ENCODE peak calls at places on chromosomes 6 and 20, in six cellular contexts. K is lung, N is Panc1, D is mesendoderm, V is psoas muscle, E is Caco-2. T is an unnamed sample.

GRCh38 chr20:47124235-47124717 is 229.6 kb downstream of the EYA2 start:
- DNase-seq in K (no peak), N (no peak), D (no peak), V (no peak), E (no peak), T (no peak)

GRCh38 chr20:59253325-59253724 is 47.1 kb upstream of the EDN3 start:
- DNase-seq in K (no peak), N (no peak), D (no peak), V (no peak), E (no peak), T (no peak)

GRCh38 chr20:53040678-53041674 is 68.8 kb downstream of the TSHZ2 start:
- DNase-seq in K (no peak), N (no peak), D (peak), V (peak), E (no peak), T (no peak)

GRCh38 chr20:57857969-57858368 is 148.2 kb upstream of the PMEPA1 start:
- DNase-seq in K (no peak), N (no peak), D (no peak), V (no peak), E (no peak), T (no peak)

GRCh38 chr20:59785118-59785959 is 148.1 kb downstream of the SYCP2 start:
- DNase-seq in K (no peak), N (no peak), D (no peak), V (no peak), E (no peak), T (no peak)

GRCh38 chr6:150835620-150836019 is 29.9 kb upstream of the MTHFD1L start:
- DNase-seq in K (no peak), N (no peak), D (no peak), V (no peak), E (no peak), T (no peak)

GRCh38 chr20:58829531-58829941 is 21.2 kb downstream of the GNAS-AS1 start:
- DNase-seq in K (peak), N (no peak), D (no peak), V (no peak), E (no peak), T (no peak)

GRCh38 chr6:45650527-45651135 is 272.9 kb upstream of the SUPT3H start:
- DNase-seq in K (no peak), N (peak), D (peak), V (no peak), E (no peak), T (no peak)

GRCh38 chr6:101776919-101777350 is 383.4 kb downstream of the GRIK2 start:
- DNase-seq in K (no peak), N (no peak), D (no peak), V (no peak), E (no peak), T (no peak)

GRCh38 chr6:26366504-26366903 is 1.5 kb downstream of the BTN3A2 start:
- DNase-seq in K (no peak), N (no peak), D (no peak), V (no peak), E (no peak), T (no peak)

GRCh38 chr20:48983423-48984400 is 62.2 kb downstream of the ARFGEF2 start:
- DNase-seq in K (no peak), N (peak), D (peak), V (peak), E (no peak), T (no peak)

GRCh38 chr6:167505782-167506181 is 180.9 kb downstream of the TTLL2 start:
- DNase-seq in K (no peak), N (no peak), D (no peak), V (no peak), E (no peak), T (no peak)

GRCh38 chr20:21096321-21097043 is 9.7 kb downstream of the LINC00237 start:
- DNase-seq in K (no peak), N (peak), D (peak), V (no peak), E (no peak), T (no peak)

GRCh38 chr6:105993769-105994521 is 92.2 kb upstream of the PRDM1 start:
- DNase-seq in K (no peak), N (no peak), D (peak), V (peak), E (no peak), T (no peak)

GRCh38 chr6:69164564-69165252 is 529.6 kb downstream of the ADGRB3 start:
- DNase-seq in K (no peak), N (no peak), D (peak), V (no peak), E (peak), T (peak)

GRCh38 chr6:107488875-107489635 is 862 bp upstream of the SOBP start:
- DNase-seq in K (no peak), N (no peak), D (peak), V (peak), E (peak), T (peak)

GRCh38 chr6:158744986-158745430 is 74.2 kb downstream of the EZR start:
- DNase-seq in K (no peak), N (no peak), D (no peak), V (no peak), E (no peak), T (no peak)

GRCh38 chr6:44540881-44541280 is 153.4 kb downstream of the CDC5L start:
- DNase-seq in K (no peak), N (no peak), D (no peak), V (no peak), E (no peak), T (no peak)

GRCh38 chr6:42896178-42896719 is 16.8 kb downstream of the RPL7L1 start:
- DNase-seq in K (no peak), N (no peak), D (no peak), V (no peak), E (no peak), T (no peak)

GRCh38 chr20:12679456-12679855 is 329.3 kb upstream of the SPTLC3 start:
- DNase-seq in K (no peak), N (no peak), D (no peak), V (no peak), E (no peak), T (no peak)

GRCh38 chr6:44217332-44218143 is 812 bp downstream of the MYMX start:
- DNase-seq in K (no peak), N (no peak), D (peak), V (peak), E (no peak), T (no peak)

GRCh38 chr6:125658759-125659431 is 90.5 kb upstream of the HEY2 start:
- DNase-seq in K (no peak), N (no peak), D (peak), V (no peak), E (no peak), T (no peak)

GRCh38 chr6:38012573-38012972 is 193.0 kb downstream of the ZFAND3 start:
- DNase-seq in K (no peak), N (peak), D (peak), V (no peak), E (peak), T (peak)

GRCh38 chr6:14797875-14798593 is 447.8 kb upstream of the JARID2 start:
- DNase-seq in K (no peak), N (no peak), D (peak), V (no peak), E (no peak), T (no peak)

GRCh38 chr20:63746766-63747315 is 7.3 kb downstream of the SLC2A4RG start:
- DNase-seq in K (no peak), N (no peak), D (no peak), V (no peak), E (no peak), T (no peak)

GRCh38 chr6:31776961-31777666 is at the start of gene VWA7:
- DNase-seq in K (peak), N (no peak), D (peak), V (peak), E (peak), T (peak)
- H3K4me3 ChIP-seq in K (no peak), N (no peak), D (no peak), V (peak), E (no peak), T (no peak)

GRCh38 chr6:148831531-148831930 is 84.7 kb downstream of the UST start:
- DNase-seq in K (no peak), N (no peak), D (no peak), V (no peak), E (no peak), T (no peak)
- H3K4me3 ChIP-seq in K (no peak), N (no peak), D (no peak), V (no peak), E (no peak), T (no peak)

DNA sequence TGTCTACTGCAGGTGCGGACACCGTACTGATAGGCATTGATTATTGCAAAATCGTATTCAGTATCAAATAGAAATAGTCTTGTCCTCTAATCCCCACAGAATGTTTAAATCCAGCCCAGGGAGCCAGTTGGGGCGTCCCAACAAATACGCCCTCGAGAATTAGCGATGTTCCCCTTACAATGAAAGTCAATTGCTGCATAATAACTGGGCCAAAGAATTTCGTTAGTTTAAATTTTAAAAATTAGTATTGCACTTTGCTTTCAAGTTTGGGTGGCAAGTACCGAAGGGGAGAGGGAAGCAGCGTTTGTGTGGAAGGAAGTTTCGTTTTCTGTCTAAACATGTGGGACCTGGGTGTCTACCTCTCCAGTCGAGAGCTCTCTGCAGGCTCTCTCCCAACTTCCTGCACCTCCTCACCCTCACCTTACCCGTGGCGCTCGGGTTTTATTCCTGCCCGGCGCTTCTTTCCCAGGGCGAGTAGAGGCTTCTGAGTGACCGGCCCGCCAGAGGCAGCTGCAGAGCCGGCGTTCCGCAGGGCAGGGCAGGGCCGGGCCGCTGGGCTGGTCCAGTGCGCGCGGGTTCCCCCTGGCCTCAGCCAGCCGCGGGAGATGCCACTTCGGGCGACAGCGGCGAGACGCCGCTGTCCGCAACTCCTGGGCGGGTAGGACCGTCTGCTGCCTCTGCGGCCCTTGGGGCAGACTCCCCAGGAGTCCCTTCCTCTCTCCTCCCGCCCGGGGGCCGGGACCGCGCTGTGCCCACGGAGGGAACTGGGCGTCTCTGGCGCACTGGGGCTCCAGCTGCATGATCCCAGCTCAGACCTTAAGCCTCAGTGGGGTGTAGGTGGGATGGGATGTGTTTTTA is 862 bp upstream of the TFAP2C start:
- DNase-seq in K (no peak), N (no peak), D (peak), V (no peak), E (peak), T (no peak)
- H3K4me3 ChIP-seq in K (no peak), N (peak), D (no peak), V (peak), E (peak), T (peak)

GRCh38 chr6:24779416-24779815 is 4.7 kb downstream of the GMNN start:
- DNase-seq in K (no peak), N (no peak), D (no peak), V (no peak), E (peak), T (no peak)

GRCh38 chr6:24778121-24778520 is 3.4 kb downstream of the GMNN start:
- DNase-seq in K (no peak), N (no peak), D (no peak), V (no peak), E (no peak), T (no peak)

GRCh38 chr6:24777227-24777626 is 2.5 kb downstream of the GMNN start:
- DNase-seq in K (no peak), N (no peak), D (no peak), V (no peak), E (no peak), T (no peak)

GRCh38 chr6:24780206-24780605 is 5.5 kb downstream of the GMNN start:
- DNase-seq in K (no peak), N (no peak), D (no peak), V (no peak), E (no peak), T (no peak)

GRCh38 chr6:24778878-24779277 is 4.1 kb downstream of the GMNN start:
- DNase-seq in K (no peak), N (no peak), D (no peak), V (no peak), E (no peak), T (no peak)
- H3K4me3 ChIP-seq in K (no peak), N (no peak), D (no peak), V (no peak), E (no peak), T (no peak)

DNA sequence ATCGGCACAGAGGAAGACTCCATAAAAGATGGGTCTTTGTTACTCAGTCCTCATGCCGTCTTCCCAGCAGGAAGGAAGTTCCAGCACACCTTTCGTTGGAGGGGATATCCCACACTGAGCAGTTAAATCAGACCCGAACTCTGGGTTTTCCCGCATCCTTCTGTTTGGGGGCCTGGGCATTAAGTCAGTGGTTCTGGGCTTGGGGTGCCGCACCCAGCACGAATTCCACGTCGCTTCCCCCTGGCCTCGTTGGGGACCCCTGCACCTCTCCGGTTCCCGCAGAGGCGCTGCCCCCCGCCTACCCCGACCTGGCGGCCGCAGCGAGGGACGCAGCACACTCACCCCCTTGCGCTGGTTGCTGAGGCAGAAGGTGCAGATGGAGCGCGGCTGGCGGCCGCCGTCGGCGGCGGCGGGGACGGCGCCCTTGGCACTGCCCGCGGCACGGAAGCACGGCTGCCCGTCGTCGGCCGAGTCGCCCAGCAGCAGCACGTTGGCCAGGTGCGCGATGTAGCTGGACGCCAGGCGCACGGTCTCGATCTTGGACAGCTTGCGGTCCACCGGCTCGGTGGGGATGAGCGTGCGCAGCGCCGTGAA is 641 bp downstream of the TCF15 start:
- DNase-seq in K (no peak), N (no peak), D (no peak), V (peak), E (no peak), T (no peak)
- H3K4me3 ChIP-seq in K (peak), N (no peak), D (peak), V (peak), E (no peak), T (peak)

GRCh38 chr6:89243331-89243629 is 26.1 kb upstream of the GABRR1 start:
- DNase-seq in K (no peak), N (no peak), D (no peak), V (no peak), E (no peak), T (no peak)
- H3K4me3 ChIP-seq in K (no peak), N (no peak), D (no peak), V (no peak), E (no peak), T (no peak)

DNA sequence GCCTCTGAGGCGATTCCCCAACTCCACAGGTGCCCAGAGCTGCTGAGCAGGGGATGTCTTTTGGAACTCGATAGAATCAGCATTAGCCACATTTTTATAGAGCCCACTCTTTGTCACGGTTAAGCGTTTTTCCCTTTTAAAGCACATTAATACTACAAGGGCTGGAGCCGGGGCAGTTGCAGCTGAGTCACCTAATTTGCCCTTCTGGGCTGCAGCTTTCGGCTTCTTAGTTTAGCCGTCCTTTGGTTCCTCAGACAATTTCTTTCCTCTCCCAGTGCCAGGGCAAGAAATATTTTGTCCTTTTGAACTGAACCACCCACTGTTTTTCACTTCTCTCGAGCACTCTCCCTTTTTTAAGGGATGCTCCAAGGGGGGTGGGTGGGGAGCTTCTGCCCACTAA is 23.2 kb upstream of the NFATC2 start:
- DNase-seq in K (no peak), N (no peak), D (no peak), V (no peak), E (no peak), T (no peak)
- H3K4me3 ChIP-seq in K (no peak), N (no peak), D (no peak), V (no peak), E (no peak), T (no peak)

DNA sequence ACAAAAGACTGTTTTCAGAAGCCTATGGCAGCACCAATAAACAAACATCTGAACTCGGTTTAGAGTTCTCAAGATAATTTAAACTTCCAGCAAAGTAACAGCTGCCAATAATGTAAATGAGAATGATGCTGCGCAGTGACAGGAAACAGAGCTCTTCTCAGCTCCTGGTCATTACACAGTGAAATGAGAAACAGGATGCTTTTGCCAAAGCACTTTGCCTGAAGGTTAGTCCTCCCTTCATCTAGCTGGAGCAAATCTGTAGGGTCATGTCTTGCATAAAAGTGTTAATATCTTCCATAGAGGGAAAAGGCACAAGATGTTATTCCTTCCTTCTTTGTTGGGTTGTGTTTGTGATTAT is 102.7 kb upstream of the BEND6 start:
- DNase-seq in K (no peak), N (no peak), D (no peak), V (no peak), E (no peak), T (no peak)
- H3K4me3 ChIP-seq in K (no peak), N (peak), D (no peak), V (peak), E (no peak), T (no peak)